ENCODE peak calls at places on chromosomes 13 and 19, in ten cellular contexts. One of them, this sample, is unnamed.

GRCh38 chr13:49791214-49791752 is 1.2 kb downstream of the KPNA3 start:
- DNase-seq in heart left ventricle: no peak
- DNase-seq in HCT116: no peak
- DNase-seq in ovary: no peak
- DNase-seq in tibial nerve: no peak
- DNase-seq in IMR-90: peak; percentile 35
- DNase-seq in A549: peak; percentile 44
- DNase-seq in breast epithelium: no peak
- DNase-seq in right lobe of liver: no peak
- DNase-seq in transverse colon: peak; percentile 26
- DNase-seq in this sample: peak; percentile 30

GRCh38 chr13:61410669-61411297 is 4.9 kb downstream of the PCDH20 start:
- DNase-seq in heart left ventricle: no peak
- DNase-seq in HCT116: peak; percentile 2
- DNase-seq in ovary: no peak
- DNase-seq in tibial nerve: no peak
- DNase-seq in IMR-90: peak; percentile 8
- DNase-seq in A549: peak; percentile 8
- DNase-seq in breast epithelium: no peak
- DNase-seq in right lobe of liver: no peak
- DNase-seq in transverse colon: no peak
- DNase-seq in this sample: no peak

GRCh38 chr19:17860331-17860992 is 752 bp downstream of the RPL18A start:
- DNase-seq in heart left ventricle: no peak
- DNase-seq in HCT116: no peak
- DNase-seq in ovary: no peak
- DNase-seq in tibial nerve: no peak
- DNase-seq in IMR-90: no peak
- DNase-seq in A549: no peak
- DNase-seq in breast epithelium: no peak
- DNase-seq in right lobe of liver: no peak
- DNase-seq in transverse colon: no peak
- DNase-seq in this sample: no peak

GRCh38 chr19:47682939-47683338 is 30.3 kb upstream of the EHD2 start:
- DNase-seq in heart left ventricle: no peak
- DNase-seq in HCT116: no peak
- DNase-seq in ovary: no peak
- DNase-seq in tibial nerve: no peak
- DNase-seq in IMR-90: peak; percentile 24
- DNase-seq in A549: no peak
- DNase-seq in breast epithelium: no peak
- DNase-seq in right lobe of liver: no peak
- DNase-seq in transverse colon: no peak
- DNase-seq in this sample: no peak

GRCh38 chr13:112671359-112671758 is 18.5 kb upstream of the ATP11A start:
- DNase-seq in heart left ventricle: no peak
- DNase-seq in HCT116: no peak
- DNase-seq in ovary: no peak
- DNase-seq in tibial nerve: no peak
- DNase-seq in IMR-90: no peak
- DNase-seq in A549: no peak
- DNase-seq in breast epithelium: no peak
- DNase-seq in right lobe of liver: no peak
- DNase-seq in transverse colon: no peak
- DNase-seq in this sample: no peak

GRCh38 chr13:48210178-48210577 is 22.8 kb upstream of the ITM2B start:
- DNase-seq in heart left ventricle: no peak
- DNase-seq in HCT116: no peak
- DNase-seq in ovary: no peak
- DNase-seq in tibial nerve: no peak
- DNase-seq in IMR-90: peak; percentile 86
- DNase-seq in A549: peak; percentile 23
- DNase-seq in breast epithelium: no peak
- DNase-seq in right lobe of liver: no peak
- DNase-seq in transverse colon: no peak
- DNase-seq in this sample: no peak

GRCh38 chr19:51698296-51698695 is 5.2 kb downstream of the SPACA6 start:
- DNase-seq in heart left ventricle: no peak
- DNase-seq in HCT116: no peak
- DNase-seq in ovary: no peak
- DNase-seq in tibial nerve: no peak
- DNase-seq in IMR-90: peak; percentile 58
- DNase-seq in A549: no peak
- DNase-seq in breast epithelium: no peak
- DNase-seq in right lobe of liver: no peak
- DNase-seq in transverse colon: no peak
- DNase-seq in this sample: no peak

GRCh38 chr19:48553676-48554384 is 1.9 kb downstream of the SULT2B1 start:
- DNase-seq in heart left ventricle: no peak
- DNase-seq in HCT116: no peak
- DNase-seq in ovary: no peak
- DNase-seq in tibial nerve: no peak
- DNase-seq in IMR-90: peak; percentile 86
- DNase-seq in A549: peak; percentile 99
- DNase-seq in breast epithelium: no peak
- DNase-seq in right lobe of liver: no peak
- DNase-seq in transverse colon: peak; percentile 50
- DNase-seq in this sample: peak; percentile 54

GRCh38 chr13:97308735-97309429 is 86.7 kb downstream of the MBNL2 start:
- DNase-seq in heart left ventricle: no peak
- DNase-seq in HCT116: no peak
- DNase-seq in ovary: no peak
- DNase-seq in tibial nerve: no peak
- DNase-seq in IMR-90: peak; percentile 34
- DNase-seq in A549: peak; percentile 30
- DNase-seq in breast epithelium: no peak
- DNase-seq in right lobe of liver: no peak
- DNase-seq in transverse colon: no peak
- DNase-seq in this sample: no peak

GRCh38 chr13:97313481-97313880 is 91.3 kb downstream of the MBNL2 start:
- DNase-seq in heart left ventricle: no peak
- DNase-seq in HCT116: no peak
- DNase-seq in ovary: no peak
- DNase-seq in tibial nerve: no peak
- DNase-seq in IMR-90: no peak
- DNase-seq in A549: no peak
- DNase-seq in breast epithelium: no peak
- DNase-seq in right lobe of liver: no peak
- DNase-seq in transverse colon: no peak
- DNase-seq in this sample: no peak

GRCh38 chr13:97307544-97307881 is 85.4 kb downstream of the MBNL2 start:
- DNase-seq in heart left ventricle: no peak
- DNase-seq in HCT116: no peak
- DNase-seq in ovary: no peak
- DNase-seq in tibial nerve: no peak
- DNase-seq in IMR-90: no peak
- DNase-seq in A549: no peak
- DNase-seq in breast epithelium: no peak
- DNase-seq in right lobe of liver: no peak
- DNase-seq in transverse colon: no peak
- DNase-seq in this sample: no peak

GRCh38 chr13:97307882-97308624 is 85.9 kb downstream of the MBNL2 start:
- DNase-seq in heart left ventricle: no peak
- DNase-seq in HCT116: peak; percentile 69
- DNase-seq in ovary: no peak
- DNase-seq in tibial nerve: peak; percentile 33
- DNase-seq in IMR-90: peak; percentile 68
- DNase-seq in A549: peak; percentile 70
- DNase-seq in breast epithelium: peak; percentile 72
- DNase-seq in right lobe of liver: no peak
- DNase-seq in transverse colon: no peak
- DNase-seq in this sample: no peak

DNA sequence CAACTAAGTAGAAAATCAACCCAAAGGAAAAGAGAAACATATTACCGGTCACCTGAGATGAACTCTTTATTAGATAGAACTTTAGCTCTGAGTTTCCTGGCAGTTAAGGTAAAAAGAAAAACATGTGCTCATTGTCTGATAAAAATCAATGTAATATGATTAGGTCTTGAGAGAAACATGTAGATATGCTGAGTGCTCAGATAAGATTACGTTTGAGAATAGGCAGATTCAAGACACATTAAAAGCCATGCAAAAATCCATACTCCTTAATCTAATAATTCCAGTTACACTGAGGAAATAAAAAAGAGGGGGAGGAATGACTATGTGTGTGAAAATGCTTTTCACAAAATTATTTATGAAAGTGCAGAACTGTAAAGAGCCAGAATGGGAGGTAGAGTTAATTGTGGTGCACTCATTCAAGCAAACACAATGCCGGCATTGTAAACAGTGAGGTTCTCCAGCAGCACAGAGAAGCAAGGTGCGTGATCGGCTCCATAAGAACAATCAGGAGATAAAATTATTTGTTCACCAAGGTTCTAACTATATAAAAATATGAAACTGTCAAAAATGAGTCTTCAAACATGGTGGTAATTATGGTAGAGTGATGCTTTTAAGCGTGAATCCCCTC is 88.8 kb downstream of the MBNL2 start:
- DNase-seq in heart left ventricle: no peak
- DNase-seq in HCT116: no peak
- DNase-seq in ovary: no peak
- DNase-seq in tibial nerve: no peak
- DNase-seq in IMR-90: no peak
- DNase-seq in A549: no peak
- DNase-seq in breast epithelium: no peak
- DNase-seq in right lobe of liver: no peak
- DNase-seq in transverse colon: no peak
- DNase-seq in this sample: no peak
- H3K4me1 ChIP-seq in heart left ventricle: peaks cover 6% of the 10 kb centered on the region
- H3K4me1 ChIP-seq in HCT116: peaks cover 35% of the 10 kb centered on the region
- H3K4me1 ChIP-seq in ovary: peaks cover 22% of the 10 kb centered on the region
- H3K4me1 ChIP-seq in tibial nerve: peaks cover 24% of the 10 kb centered on the region
- H3K4me1 ChIP-seq in IMR-90: peaks cover 24% of the 10 kb centered on the region
- H3K4me1 ChIP-seq in A549: peaks cover 45% of the 10 kb centered on the region
- H3K4me1 ChIP-seq in breast epithelium: no peaks in the 10 kb centered on the region
- H3K4me1 ChIP-seq in right lobe of liver: no peaks in the 10 kb centered on the region
- H3K4me1 ChIP-seq in transverse colon: peaks cover 35% of the 10 kb centered on the region
- H3K4me1 ChIP-seq in this sample: no peaks in the 10 kb centered on the region

DNA sequence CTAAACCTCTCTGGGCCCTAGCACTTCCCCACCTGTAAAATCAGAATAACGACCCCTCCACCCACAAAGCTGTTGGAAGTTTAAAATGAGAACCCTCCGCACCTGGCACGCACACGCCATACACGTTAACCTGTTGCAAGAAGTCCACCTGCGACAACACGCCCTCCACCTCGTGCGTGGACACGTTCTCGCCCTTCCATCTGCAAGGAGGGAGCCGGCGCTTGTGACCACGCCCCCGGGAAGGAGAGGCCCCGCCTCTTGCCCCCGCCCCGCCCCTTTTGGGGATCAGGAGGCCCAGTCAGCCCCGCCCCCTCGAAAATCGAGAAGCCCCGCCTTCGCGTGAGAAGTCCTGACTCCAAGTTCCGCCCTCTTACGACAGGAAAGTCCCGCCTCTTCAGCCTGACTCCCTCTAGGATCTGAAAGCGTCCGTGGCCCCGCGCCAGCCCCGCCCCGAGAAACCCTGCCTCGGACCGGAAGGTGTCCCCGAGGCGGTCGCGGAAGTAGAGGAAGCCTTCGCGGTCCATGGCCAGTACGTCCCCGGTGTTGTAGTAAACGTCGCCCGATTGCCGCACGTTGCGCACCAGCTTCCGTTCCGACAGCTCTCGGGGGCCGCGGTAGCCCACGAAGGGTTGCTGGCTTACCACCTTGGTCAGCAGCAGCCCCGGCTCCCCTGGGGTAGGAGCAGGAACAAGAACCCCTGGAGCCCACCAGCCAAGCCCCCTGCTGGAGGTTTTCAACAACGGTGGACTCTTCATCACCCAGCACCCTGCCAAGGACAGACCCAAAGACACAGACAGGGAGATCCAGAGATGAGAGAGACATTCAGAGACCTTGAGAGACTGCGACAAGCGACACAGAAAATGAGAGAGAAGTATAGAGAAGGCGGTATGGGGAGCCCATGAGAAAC is 12.5 kb downstream of the SLC27A5 start:
- DNase-seq in heart left ventricle: peak; percentile 99
- DNase-seq in HCT116: peak; percentile 98
- DNase-seq in ovary: peak; percentile 100
- DNase-seq in tibial nerve: peak; percentile 99
- DNase-seq in IMR-90: peak; percentile 98
- DNase-seq in A549: peak; percentile 100
- DNase-seq in breast epithelium: peak; percentile 99
- DNase-seq in right lobe of liver: peak; percentile 100
- DNase-seq in transverse colon: peak; percentile 99
- DNase-seq in this sample: peak; percentile 99
- TF ChIP-seq CTCF in heart left ventricle: no peak
- TF ChIP-seq CTCF in HCT116: peak; percentile 25
- TF ChIP-seq CTCF in ovary: peak; percentile 48
- TF ChIP-seq CTCF in tibial nerve: no peak
- TF ChIP-seq CTCF in IMR-90: peak; percentile 34
- TF ChIP-seq CTCF in A549: no peak
- TF ChIP-seq CTCF in breast epithelium: peak; percentile 36
- TF ChIP-seq CTCF in right lobe of liver: peak; percentile 18
- TF ChIP-seq CTCF in transverse colon: peak; percentile 34
- TF ChIP-seq CTCF in this sample: peak; percentile 37

DNA sequence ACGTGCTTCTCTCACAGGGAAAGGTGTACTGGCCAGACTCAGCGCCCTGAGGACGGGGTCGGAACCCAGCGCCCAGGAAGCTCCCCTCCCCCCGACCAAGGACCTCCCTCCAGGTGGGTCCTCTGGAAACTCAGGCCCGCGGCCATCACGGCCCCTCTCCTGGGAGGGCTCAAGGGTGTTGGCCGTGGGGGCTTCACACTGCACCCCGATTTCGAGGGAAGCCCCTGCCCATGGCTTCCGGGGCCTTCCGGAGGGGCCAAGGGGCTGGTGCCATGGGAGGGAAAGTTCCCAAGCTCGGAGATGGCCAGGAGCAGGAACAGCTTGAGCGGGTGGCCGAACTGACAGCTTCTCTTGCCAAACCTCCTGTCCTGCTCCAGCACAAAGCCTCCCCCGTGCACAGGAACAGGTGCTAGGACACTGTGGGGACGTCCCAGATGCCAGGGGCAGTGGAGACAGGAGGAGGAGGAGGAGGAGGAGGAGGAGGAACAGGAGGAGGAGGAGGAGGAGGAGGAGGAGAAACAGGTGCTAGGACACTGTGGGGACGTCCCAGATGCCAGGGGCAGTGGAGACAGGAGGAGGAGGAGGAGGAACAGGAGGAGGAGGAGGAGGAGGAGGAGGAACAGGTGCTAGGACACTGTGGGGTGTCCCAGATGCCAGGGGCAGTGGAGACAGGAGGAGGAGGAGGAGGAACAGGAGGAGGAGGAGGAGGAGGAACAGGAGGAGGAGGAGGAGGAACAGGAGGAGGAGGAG is 10.0 kb downstream of the SBNO2 start:
- DNase-seq in heart left ventricle: no peak
- DNase-seq in HCT116: no peak
- DNase-seq in ovary: no peak
- DNase-seq in tibial nerve: no peak
- DNase-seq in IMR-90: no peak
- DNase-seq in A549: no peak
- DNase-seq in breast epithelium: no peak
- DNase-seq in right lobe of liver: peak; percentile 20
- DNase-seq in transverse colon: no peak
- DNase-seq in this sample: no peak
- TF ChIP-seq POLR2A in heart left ventricle: no peak
- TF ChIP-seq POLR2A in HCT116: no peak
- TF ChIP-seq POLR2A in ovary: no peak
- TF ChIP-seq POLR2A in tibial nerve: no peak
- TF ChIP-seq POLR2A in IMR-90: no peak
- TF ChIP-seq POLR2A in A549: no peak
- TF ChIP-seq POLR2A in breast epithelium: no peak
- TF ChIP-seq POLR2A in right lobe of liver: no peak
- TF ChIP-seq POLR2A in transverse colon: no peak
- TF ChIP-seq POLR2A in this sample: no peak

GRCh38 chr19:9857920-9858746 is 23.0 kb downstream of the PIN1 start:
- DNase-seq in heart left ventricle: no peak
- DNase-seq in HCT116: no peak
- DNase-seq in ovary: no peak
- DNase-seq in tibial nerve: no peak
- DNase-seq in IMR-90: no peak
- DNase-seq in A549: no peak
- DNase-seq in breast epithelium: no peak
- DNase-seq in right lobe of liver: no peak
- DNase-seq in transverse colon: no peak
- DNase-seq in this sample: no peak

GRCh38 chr19:9854282-9854846 is 19.2 kb downstream of the PIN1 start:
- DNase-seq in heart left ventricle: no peak
- DNase-seq in HCT116: no peak
- DNase-seq in ovary: no peak
- DNase-seq in tibial nerve: no peak
- DNase-seq in IMR-90: no peak
- DNase-seq in A549: no peak
- DNase-seq in breast epithelium: no peak
- DNase-seq in right lobe of liver: no peak
- DNase-seq in transverse colon: no peak
- DNase-seq in this sample: no peak

GRCh38 chr19:9858766-9859165 is 23.6 kb downstream of the PIN1 start:
- DNase-seq in heart left ventricle: no peak
- DNase-seq in HCT116: no peak
- DNase-seq in ovary: no peak
- DNase-seq in tibial nerve: no peak
- DNase-seq in IMR-90: no peak
- DNase-seq in A549: no peak
- DNase-seq in breast epithelium: no peak
- DNase-seq in right lobe of liver: no peak
- DNase-seq in transverse colon: no peak
- DNase-seq in this sample: no peak

GRCh38 chr19:9857076-9857721 is 22.1 kb downstream of the PIN1 start:
- DNase-seq in heart left ventricle: no peak
- DNase-seq in HCT116: no peak
- DNase-seq in ovary: no peak
- DNase-seq in tibial nerve: no peak
- DNase-seq in IMR-90: no peak
- DNase-seq in A549: no peak
- DNase-seq in breast epithelium: no peak
- DNase-seq in right lobe of liver: no peak
- DNase-seq in transverse colon: no peak
- DNase-seq in this sample: no peak

GRCh38 chr19:9856609-9857008 is 21.5 kb downstream of the PIN1 start:
- DNase-seq in heart left ventricle: no peak
- DNase-seq in HCT116: no peak
- DNase-seq in ovary: no peak
- DNase-seq in tibial nerve: no peak
- DNase-seq in IMR-90: no peak
- DNase-seq in A549: no peak
- DNase-seq in breast epithelium: no peak
- DNase-seq in right lobe of liver: no peak
- DNase-seq in transverse colon: no peak
- DNase-seq in this sample: no peak
- H3K4me1 ChIP-seq in heart left ventricle: no peaks in the 10 kb centered on the region
- H3K4me1 ChIP-seq in HCT116: no peaks in the 10 kb centered on the region
- H3K4me1 ChIP-seq in ovary: no peaks in the 10 kb centered on the region
- H3K4me1 ChIP-seq in tibial nerve: no peaks in the 10 kb centered on the region
- H3K4me1 ChIP-seq in IMR-90: no peaks in the 10 kb centered on the region
- H3K4me1 ChIP-seq in A549: no peaks in the 10 kb centered on the region
- H3K4me1 ChIP-seq in breast epithelium: no peaks in the 10 kb centered on the region
- H3K4me1 ChIP-seq in right lobe of liver: no peaks in the 10 kb centered on the region
- H3K4me1 ChIP-seq in transverse colon: no peaks in the 10 kb centered on the region
- H3K4me1 ChIP-seq in this sample: no peaks in the 10 kb centered on the region